ENCODE peak calls at places on chromosomes 5 and 9, in nine cellular contexts. O is OCI-LY7, J is PC-3, H is GM23338, Q is HCT116, R is Karpas-422, V is hepatocyte, B is MM.1S, W is PC-9. S is an unnamed sample. For H3K79me2 and H3K9me2, the result is how much of the 10 kb centered on the place peaks cover.

GRCh38 chr5:59139695-59140094 is 556.8 kb downstream of the RAB3C start:
- DNase-seq in O (no peak), J (no peak), H (no peak), Q (no peak), R (no peak), V (no peak), B (no peak), W (no peak), S (no peak)

GRCh38 chr9:131618071-131618479 is 72.8 kb downstream of the PRRT1B start:
- DNase-seq in O (no peak), J (no peak), H (no peak), Q (no peak), R (no peak), V (peak), B (no peak), W (no peak), S (no peak)

GRCh38 chr5:37198842-37199241 is 50.3 kb downstream of the CPLANE1 start:
- DNase-seq in O (no peak), J (no peak), H (no peak), Q (no peak), R (no peak), V (no peak), B (no peak), W (no peak), S (peak)

GRCh38 chr5:83095163-83095972 is 18.0 kb downstream of the XRCC4 start:
- DNase-seq in O (no peak), J (no peak), H (no peak), Q (no peak), R (no peak), V (no peak), B (no peak), W (no peak), S (no peak)

GRCh38 chr5:127373858-127374491 is 83.4 kb downstream of the MEGF10 start:
- DNase-seq in O (peak), J (no peak), H (peak), Q (no peak), R (peak), V (no peak), B (no peak), W (no peak), S (no peak)

GRCh38 chr5:112445626-112446350 is 26.7 kb upstream of the EPB41L4A start:
- DNase-seq in O (no peak), J (no peak), H (no peak), Q (no peak), R (no peak), V (no peak), B (no peak), W (no peak), S (no peak)

GRCh38 chr5:132657676-132658382 is at the start of gene IL13:
- DNase-seq in O (no peak), J (no peak), H (no peak), Q (no peak), R (no peak), V (no peak), B (no peak), W (no peak), S (no peak)

GRCh38 chr9:4421847-4422246 is 68.4 kb upstream of the SLC1A1 start:
- DNase-seq in O (no peak), J (peak), H (no peak), Q (no peak), R (no peak), V (no peak), B (no peak), W (peak), S (no peak)

GRCh38 chr9:16825971-16826370 is 44.5 kb downstream of the BNC2 start:
- DNase-seq in O (no peak), J (peak), H (no peak), Q (no peak), R (no peak), V (peak), B (no peak), W (no peak), S (peak)

GRCh38 chr9:90038778-90039177 is 434.0 kb downstream of the GADD45G start:
- DNase-seq in O (no peak), J (no peak), H (peak), Q (no peak), R (no peak), V (no peak), B (no peak), W (no peak), S (no peak)

GRCh38 chr9:114285166-114285867 is 37.6 kb upstream of the ORM1 start:
- DNase-seq in O (no peak), J (peak), H (no peak), Q (no peak), R (no peak), V (peak), B (no peak), W (no peak), S (peak)

GRCh38 chr9:98993570-98993945 is 49.9 kb downstream of the COL15A1 start:
- DNase-seq in O (no peak), J (no peak), H (no peak), Q (no peak), R (no peak), V (no peak), B (no peak), W (no peak), S (no peak)

GRCh38 chr5:143650296-143650695 is 161.7 kb upstream of the HMHB1 start:
- DNase-seq in O (no peak), J (no peak), H (no peak), Q (no peak), R (no peak), V (no peak), B (no peak), W (no peak), S (peak)

GRCh38 chr9:115146581-115147021 is 28.6 kb upstream of the TNC start:
- DNase-seq in O (no peak), J (peak), H (no peak), Q (no peak), R (no peak), V (peak), B (no peak), W (peak), S (peak)

GRCh38 chr5:148469446-148470062 is 85.8 kb downstream of the FBXO38 start:
- DNase-seq in O (no peak), J (peak), H (no peak), Q (no peak), R (no peak), V (no peak), B (no peak), W (no peak), S (peak)

GRCh38 chr5:172776235-172776594 is 5.2 kb upstream of the DUSP1 start:
- DNase-seq in O (no peak), J (peak), H (no peak), Q (no peak), R (no peak), V (peak), B (no peak), W (no peak), S (no peak)

GRCh38 chr9:129140397-129141065 is 29.3 kb downstream of the PTPA start:
- DNase-seq in O (peak), J (peak), H (peak), Q (no peak), R (peak), V (peak), B (peak), W (peak), S (peak)

GRCh38 chr9:27117489-27118135 is 8.6 kb downstream of the TEK start:
- DNase-seq in O (no peak), J (peak), H (no peak), Q (no peak), R (no peak), V (peak), B (no peak), W (peak), S (peak)

GRCh38 chr9:88645869-88646204 is 110.9 kb downstream of the NXNL2 start:
- DNase-seq in O (no peak), J (no peak), H (no peak), Q (no peak), R (no peak), V (no peak), B (no peak), W (no peak), S (no peak)

GRCh38 chr9:18238254-18238653 is 235.7 kb upstream of the ADAMTSL1 start:
- DNase-seq in O (no peak), J (peak), H (no peak), Q (no peak), R (peak), V (no peak), B (no peak), W (peak), S (peak)

GRCh38 chr5:52906845-52907244 is 82.3 kb upstream of the ITGA2 start:
- DNase-seq in O (no peak), J (no peak), H (no peak), Q (no peak), R (no peak), V (no peak), B (no peak), W (no peak), S (no peak)

GRCh38 chr5:52909192-52909591 is 80.0 kb upstream of the ITGA2 start:
- DNase-seq in O (no peak), J (no peak), H (no peak), Q (no peak), R (no peak), V (no peak), B (no peak), W (no peak), S (no peak)
- H3K79me2 ChIP-seq in O (under half), J (under half), H (under half), Q (under half), R (under half), V (under half), B (under half), W (under half), S (under half)

GRCh38 chr9:109448223-109448622 is 49.9 kb downstream of the PTPN3 start:
- DNase-seq in O (no peak), J (no peak), H (no peak), Q (no peak), R (no peak), V (no peak), B (no peak), W (no peak), S (peak)
- H3K9me2 ChIP-seq in O (under half), J (under half), H (under half), Q (under half), R (under half), V (under half), B (under half), W (under half), S (under half)

DNA sequence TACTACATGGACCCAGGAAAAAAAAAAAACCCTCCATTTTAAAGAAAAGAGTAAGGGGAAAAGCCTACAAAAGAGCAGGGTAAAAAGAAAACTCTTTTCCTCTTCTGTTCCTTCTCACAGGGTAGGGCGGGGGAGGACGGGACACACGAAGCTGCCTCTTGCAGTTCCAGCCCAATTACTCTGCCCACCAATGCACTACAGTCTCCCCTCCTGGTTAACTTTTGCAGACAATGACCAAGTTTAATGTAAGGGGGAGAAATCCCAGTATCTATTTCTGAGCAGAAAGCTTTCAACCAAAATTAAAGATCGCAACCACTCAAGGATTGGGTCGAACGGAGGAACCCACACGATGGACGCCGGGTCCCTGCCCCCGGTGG is 1.3 kb downstream of the BRD3 start:
- DNase-seq in O (peak), J (no peak), H (no peak), Q (no peak), R (peak), V (no peak), B (no peak), W (no peak), S (peak)
- H3K4me3 ChIP-seq in O (peak), J (peak), H (peak), Q (peak), R (peak), V (peak), B (peak), W (peak), S (peak)

GRCh38 chr5:74864823-74865222 is 1.4 kb downstream of the FAM169A start:
- DNase-seq in O (no peak), J (peak), H (no peak), Q (no peak), R (no peak), V (peak), B (no peak), W (no peak), S (no peak)
- H3K79me2 ChIP-seq in O (under half), J (half or more), H (half or more), Q (half or more), R (under half), V (under half), B (under half), W (under half), S (under half)

GRCh38 chr5:116274251-116274650 is 189.4 kb downstream of the COMMD10 start:
- DNase-seq in O (no peak), J (no peak), H (no peak), Q (no peak), R (no peak), V (no peak), B (no peak), W (no peak), S (no peak)
- H3K9me2 ChIP-seq in O (under half), J (under half), H (under half), Q (under half), R (under half), V (under half), B (under half), W (under half), S (under half)

DNA sequence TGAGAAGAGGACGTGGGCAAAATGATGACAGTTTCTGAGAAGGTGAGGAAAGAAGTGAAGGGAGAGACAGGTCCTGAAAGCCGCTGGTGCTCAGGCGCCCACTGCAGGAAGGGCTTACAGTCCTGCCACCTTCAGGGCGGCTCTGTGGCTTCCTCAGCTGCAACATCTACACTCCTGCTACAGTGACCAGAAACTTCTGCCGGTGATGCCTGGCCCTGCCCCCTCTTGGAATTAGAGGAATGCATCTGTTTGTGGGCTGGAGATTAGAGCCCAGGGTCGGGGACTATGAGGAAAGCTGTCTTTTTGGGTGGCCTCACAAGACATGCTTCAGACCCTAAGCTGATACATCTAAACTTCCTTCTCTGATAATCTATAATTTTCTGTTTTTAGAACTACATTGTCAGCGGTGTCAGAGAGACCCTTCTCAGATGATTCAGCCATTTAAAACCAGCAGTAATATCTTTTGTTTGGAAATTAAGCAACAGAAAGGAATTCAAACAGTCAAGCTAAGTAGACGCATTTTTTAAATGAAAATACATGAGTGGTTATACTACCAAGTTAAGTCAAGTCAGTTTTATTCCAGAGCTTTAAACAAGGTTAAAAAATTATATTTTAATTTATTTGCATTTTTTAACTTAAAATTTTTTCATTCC is 30.4 kb downstream of the PRDM6 start:
- DNase-seq in O (peak), J (no peak), H (peak), Q (peak), R (no peak), V (peak), B (no peak), W (peak), S (peak)
- H3K4me3 ChIP-seq in O (no peak), J (no peak), H (peak), Q (no peak), R (no peak), V (no peak), B (no peak), W (no peak), S (peak)

GRCh38 chr9:110257971-110258370 is 1.7 kb upstream of the TXN start:
- DNase-seq in O (no peak), J (no peak), H (no peak), Q (no peak), R (no peak), V (no peak), B (no peak), W (peak), S (no peak)

GRCh38 chr9:110256142-110256391 is 240 bp downstream of the TXN start:
- DNase-seq in O (no peak), J (no peak), H (no peak), Q (no peak), R (no peak), V (no peak), B (no peak), W (no peak), S (no peak)

GRCh38 chr9:110255417-110256141 is 728 bp downstream of the TXN start:
- DNase-seq in O (peak), J (peak), H (peak), Q (no peak), R (peak), V (peak), B (peak), W (peak), S (peak)

GRCh38 chr9:110257097-110257955 is 1.0 kb upstream of the TXN start:
- DNase-seq in O (no peak), J (no peak), H (peak), Q (no peak), R (peak), V (peak), B (peak), W (peak), S (peak)

DNA sequence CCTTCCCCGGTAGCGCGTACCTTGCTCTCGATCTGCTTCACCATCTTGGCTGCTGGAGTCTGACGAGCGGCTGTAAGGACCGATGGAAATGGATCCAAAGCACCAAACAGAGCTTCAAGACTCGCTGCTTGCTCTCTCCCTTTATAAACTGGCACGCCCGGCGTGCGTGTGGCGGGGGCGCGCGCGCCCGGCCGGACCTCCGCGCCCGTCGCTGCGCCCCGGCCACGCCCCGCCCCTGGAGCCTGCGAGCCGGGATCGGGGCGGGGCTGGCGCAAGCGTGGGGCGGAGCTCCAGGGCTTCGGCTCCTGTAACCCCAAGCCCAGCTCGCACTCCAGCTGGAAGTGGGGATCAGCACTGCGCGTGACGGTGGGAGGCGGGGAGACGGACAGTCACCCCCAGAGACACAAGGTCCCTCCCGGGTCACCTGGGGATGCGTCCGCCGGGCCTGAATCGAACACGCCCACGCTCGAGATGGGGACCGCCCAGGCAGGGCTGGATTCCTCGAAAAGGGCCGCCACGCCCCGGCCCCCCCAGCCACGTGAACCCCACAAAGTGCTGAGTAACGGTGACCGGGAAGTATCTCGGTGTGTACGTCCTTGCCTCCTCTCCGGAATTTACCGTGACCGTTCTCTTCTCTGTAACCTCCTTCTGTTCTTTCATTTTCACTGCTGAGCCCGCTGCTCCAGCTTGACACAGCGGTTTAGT is at the start of gene TXN:
- DNase-seq in O (peak), J (peak), H (peak), Q (peak), R (peak), V (peak), B (peak), W (peak), S (peak)
- H3K79me2 ChIP-seq in O (under half), J (half or more), H (half or more), Q (under half), R (under half), V (under half), B (half or more), W (half or more), S (under half)

S was measured in GM23248.